ENCODE peak calls at places on chromosomes 11 and 22, in ten cellular contexts. R, N, J, O, G, M, Q, W, S and T are unnamed samples.

GRCh38 chr22:50567721-50568252 is 5.1 kb upstream of the SYCE3 start:
- DNase-seq in M (no peak), S (no peak), N (no peak), O (no peak), Q (peak), W (no peak), G (peak), J (no peak), R (no peak), T (no peak)

GRCh38 chr22:17969732-17970131 is 54.6 kb downstream of the MICAL3 start:
- DNase-seq in W (peak), Q (no peak), R (peak), O (peak), G (no peak), M (no peak), N (no peak), J (no peak), S (no peak), T (no peak)

GRCh38 chr11:12824281-12825041 is 150.2 kb downstream of the TEAD1 start:
- DNase-seq in G (no peak), N (no peak), R (no peak), M (no peak), J (peak), W (no peak), Q (no peak), S (no peak), O (peak), T (no peak)

GRCh38 chr11:114169321-114169749 is 109.8 kb downstream of the ZBTB16 start:
- DNase-seq in O (no peak), R (peak), J (no peak), G (no peak), M (no peak), S (no peak), W (no peak), N (no peak), Q (no peak), T (peak)

GRCh38 chr11:9859491-9860305 is 195.8 kb downstream of the SWAP70 start:
- DNase-seq in N (no peak), G (no peak), Q (no peak), R (no peak), J (no peak), O (no peak), W (peak), S (no peak), M (no peak), T (no peak)

GRCh38 chr11:86274999-86275398 is 27.0 kb upstream of the HIKESHI start:
- DNase-seq in Q (no peak), S (no peak), N (no peak), R (no peak), W (no peak), O (no peak), J (no peak), M (no peak), G (no peak), T (no peak)

GRCh38 chr11:118621071-118621815 is 13.8 kb downstream of the PHLDB1 start:
- DNase-seq in N (peak), J (peak), M (peak), G (peak), R (peak), W (peak), Q (peak), O (peak), S (peak), T (peak)

GRCh38 chr22:50360578-50360977 is 17.5 kb downstream of the PPP6R2 start:
- DNase-seq in N (no peak), W (no peak), R (no peak), G (no peak), J (no peak), M (no peak), Q (no peak), S (no peak), O (no peak), T (no peak)

GRCh38 chr11:35486934-35487333 is 38.5 kb downstream of the PAMR1 start:
- DNase-seq in M (no peak), R (no peak), Q (no peak), J (peak), S (no peak), G (no peak), O (no peak), W (no peak), N (no peak), T (no peak)

GRCh38 chr11:66676931-66677598 is 622 bp downstream of the RBM4B start:
- DNase-seq in S (no peak), W (peak), M (no peak), J (no peak), Q (no peak), N (no peak), R (peak), G (no peak), O (no peak), T (no peak)

GRCh38 chr11:93143800-93144199 is 54.0 kb downstream of the SLC36A4 start:
- DNase-seq in J (no peak), O (no peak), G (no peak), R (no peak), Q (no peak), N (no peak), S (no peak), W (peak), M (no peak), T (no peak)

DNA sequence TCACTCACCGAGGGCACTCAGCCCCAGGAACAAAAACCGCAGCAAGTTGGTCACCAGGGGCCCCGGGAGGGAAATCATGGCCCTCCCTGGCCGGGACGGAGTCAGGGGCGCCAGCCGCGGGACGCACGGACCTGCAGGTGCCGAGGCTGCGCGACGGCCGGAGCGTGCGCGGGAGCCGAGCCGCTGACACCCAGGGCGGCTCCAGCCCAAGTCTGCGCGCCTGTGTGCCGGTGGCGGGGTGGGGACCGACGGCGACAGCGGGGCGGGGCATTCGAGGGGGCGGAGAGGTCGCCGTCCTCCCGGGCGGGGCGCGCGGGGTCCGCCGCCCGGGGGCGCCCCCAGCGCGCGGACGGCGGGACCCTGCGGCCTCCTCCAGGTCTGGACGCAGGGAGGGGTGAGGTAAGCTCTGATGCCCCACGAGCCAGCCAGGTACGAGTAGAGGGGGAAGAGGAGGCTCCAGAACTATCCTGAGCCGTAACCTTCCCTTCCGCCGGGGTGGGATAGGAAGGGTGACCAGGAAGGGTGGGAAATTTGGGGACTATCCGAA is at the start of gene ESAM:
- DNase-seq in O (no peak), G (peak), Q (no peak), N (peak), W (no peak), J (peak), M (no peak), S (no peak), R (no peak), T (peak)
- TF ChIP-seq POLR2A in O (no peak), G (peak), Q (no peak), N (no peak), W (no peak), J (no peak), M (no peak), S (no peak), R (peak), T (no peak)

GRCh38 chr11:120950880-120951279 is 73.0 kb upstream of the TBCEL start:
- DNase-seq in J (no peak), O (no peak), G (no peak), Q (no peak), N (no peak), R (no peak), W (no peak), M (no peak), S (no peak), T (no peak)

GRCh38 chr11:120940297-120940847 is 83.5 kb upstream of the TBCEL start:
- DNase-seq in R (no peak), Q (no peak), M (no peak), G (no peak), O (no peak), W (peak), J (no peak), N (no peak), S (no peak), T (no peak)

GRCh38 chr11:120941000-120941399 is 82.9 kb upstream of the TBCEL start:
- DNase-seq in G (no peak), S (no peak), O (no peak), Q (no peak), J (no peak), N (no peak), R (no peak), W (no peak), M (no peak), T (no peak)

GRCh38 chr11:120942701-120943100 is 81.2 kb upstream of the TBCEL start:
- DNase-seq in S (no peak), Q (no peak), R (no peak), M (no peak), W (no peak), O (no peak), N (no peak), G (no peak), J (no peak), T (no peak)

GRCh38 chr11:120945042-120945441 is 78.9 kb upstream of the TBCEL start:
- DNase-seq in M (no peak), N (no peak), W (no peak), O (no peak), R (no peak), G (no peak), S (no peak), J (no peak), Q (no peak), T (no peak)
- TF ChIP-seq CTCF in M (no peak), N (no peak), W (peak), O (no peak), R (no peak), G (no peak), S (peak), J (no peak), Q (peak), T (no peak)

GRCh38 chr11:30465192-30465591 is 121.0 kb downstream of the MPPED2 start:
- DNase-seq in S (no peak), M (no peak), G (no peak), J (no peak), O (no peak), W (no peak), R (no peak), N (no peak), Q (no peak), T (no peak)

GRCh38 chr11:30465623-30466022 is 120.5 kb downstream of the MPPED2 start:
- DNase-seq in O (no peak), R (no peak), W (no peak), G (no peak), Q (no peak), N (no peak), J (no peak), M (no peak), S (no peak), T (no peak)

GRCh38 chr11:30458541-30458940 is 127.6 kb downstream of the MPPED2 start:
- DNase-seq in S (no peak), W (no peak), M (no peak), N (no peak), R (no peak), O (no peak), J (no peak), G (no peak), Q (no peak), T (no peak)

GRCh38 chr11:30459821-30460220 is 126.3 kb downstream of the MPPED2 start:
- DNase-seq in N (no peak), M (no peak), R (no peak), G (no peak), O (no peak), W (no peak), Q (no peak), S (no peak), J (no peak), T (no peak)

DNA sequence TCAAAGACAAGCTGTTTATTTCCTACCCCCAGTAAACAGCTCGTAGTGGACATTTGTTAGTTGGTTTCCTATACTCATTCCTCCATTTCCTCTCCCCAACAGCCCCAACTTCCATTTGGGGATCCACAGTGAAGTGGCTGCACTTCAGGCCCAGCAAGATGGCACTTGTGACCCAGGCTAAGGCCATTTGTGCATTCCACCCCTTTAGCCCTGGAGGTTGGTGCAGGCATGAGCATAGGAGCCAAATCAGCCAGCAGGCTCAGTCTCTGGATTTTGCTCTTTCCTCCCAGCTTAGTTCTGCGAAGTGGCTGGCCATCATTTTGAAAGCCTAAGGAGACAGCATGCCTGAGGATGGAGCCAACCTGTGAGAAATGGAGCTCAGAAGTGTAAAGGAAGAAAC is 122.9 kb downstream of the MPPED2 start:
- DNase-seq in O (no peak), Q (no peak), G (no peak), S (no peak), W (no peak), J (no peak), M (no peak), R (no peak), N (no peak), T (no peak)
- TF ChIP-seq POLR2A in O (no peak), Q (no peak), G (no peak), S (no peak), W (no peak), J (no peak), M (no peak), R (no peak), N (no peak), T (no peak)

GRCh38 chr11:36793542-36793926 is 195.5 kb upstream of the RAG2 start:
- DNase-seq in R (no peak), J (no peak), N (no peak), Q (no peak), O (peak), M (no peak), W (no peak), S (no peak), G (no peak), T (no peak)
- TF ChIP-seq CTCF in R (no peak), J (no peak), N (no peak), Q (no peak), O (no peak), M (no peak), W (no peak), S (peak), G (no peak), T (no peak)

GRCh38 chr11:23749762-23750430 is 747.0 kb upstream of the LUZP2 start:
- DNase-seq in N (no peak), S (no peak), J (no peak), G (no peak), O (no peak), M (no peak), R (no peak), Q (no peak), W (no peak), T (no peak)
- TF ChIP-seq POLR2A in N (no peak), S (no peak), J (no peak), G (no peak), O (no peak), M (no peak), R (no peak), Q (no peak), W (no peak), T (no peak)

GRCh38 chr11:44605068-44605708 is 39.7 kb downstream of the CD82 start:
- DNase-seq in J (no peak), N (no peak), G (no peak), Q (no peak), S (no peak), M (no peak), R (no peak), O (no peak), W (no peak), T (no peak)
- TF ChIP-seq CTCF in J (no peak), N (no peak), G (no peak), Q (no peak), S (no peak), M (no peak), R (no peak), O (no peak), W (no peak), T (no peak)

GRCh38 chr11:2313051-2313951 is 11.5 kb downstream of the TSPAN32 start:
- DNase-seq in R (no peak), Q (peak), O (no peak), J (no peak), M (no peak), G (peak), N (no peak), W (no peak), S (no peak), T (peak)

GRCh38 chr11:2314136-2314524 is 12.3 kb downstream of the TSPAN32 start:
- DNase-seq in Q (no peak), W (no peak), G (no peak), N (no peak), J (no peak), M (no peak), O (no peak), R (no peak), S (no peak), T (no peak)

GRCh38 chr11:2311456-2312201 is 9.8 kb downstream of the TSPAN32 start:
- DNase-seq in O (no peak), S (no peak), Q (no peak), G (no peak), M (no peak), R (no peak), N (no peak), J (no peak), W (no peak), T (no peak)

GRCh38 chr11:2310786-2311455 is 9.1 kb downstream of the TSPAN32 start:
- DNase-seq in N (no peak), R (no peak), W (no peak), M (no peak), Q (no peak), O (no peak), J (no peak), S (no peak), G (no peak), T (peak)

DNA sequence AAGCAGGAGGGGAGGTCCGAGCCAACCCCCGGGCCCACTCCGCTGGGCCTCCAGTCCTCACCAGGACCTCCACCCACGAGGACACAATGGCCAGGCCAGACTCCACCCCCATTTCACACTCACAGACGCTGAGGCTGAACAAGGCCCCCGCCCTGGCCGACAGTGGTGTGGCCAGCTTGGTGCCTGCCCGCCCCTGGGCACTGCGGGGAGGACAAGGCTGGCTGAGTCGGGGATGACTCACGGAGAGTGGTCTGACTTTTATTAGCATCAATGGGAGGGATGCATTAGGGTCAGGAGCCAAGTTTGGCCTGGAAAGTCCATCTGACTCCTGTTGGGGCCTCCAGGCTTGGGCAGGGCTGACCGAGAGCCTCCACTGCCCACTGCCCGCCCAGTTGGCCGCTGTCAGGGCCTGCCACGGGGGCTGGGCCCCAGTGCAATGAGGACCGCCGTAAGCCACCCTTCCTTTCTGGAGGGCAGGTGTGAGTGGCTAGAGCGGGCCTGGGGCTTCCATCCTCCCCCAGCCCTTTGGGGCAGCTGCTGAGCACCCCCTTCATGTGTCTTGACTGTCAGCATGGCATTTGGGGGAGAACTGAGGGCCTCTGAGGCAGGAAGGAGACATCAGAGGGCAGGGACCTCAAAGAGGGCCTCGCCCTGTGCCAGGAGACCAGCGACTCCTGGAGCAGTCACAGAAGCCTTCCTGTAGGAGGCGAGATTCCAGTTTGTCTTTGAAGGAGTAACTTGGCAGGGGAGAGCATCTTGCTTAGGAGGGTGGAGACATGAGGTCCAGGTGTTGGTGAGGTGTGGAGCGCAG is 10.6 kb downstream of the TSPAN32 start:
- DNase-seq in S (no peak), M (no peak), N (peak), G (no peak), W (peak), R (no peak), Q (peak), O (no peak), J (no peak), T (peak)
- TF ChIP-seq POLR2A in S (no peak), M (no peak), N (no peak), G (no peak), W (no peak), R (no peak), Q (no peak), O (no peak), J (no peak), T (no peak)

GRCh38 chr11:59284773-59285129 is 72.0 kb upstream of the MPEG1 start:
- DNase-seq in R (no peak), W (no peak), Q (no peak), J (no peak), M (no peak), O (no peak), G (no peak), N (no peak), S (no peak), T (no peak)

GRCh38 chr11:59285716-59286260 is 72.9 kb upstream of the OR5AN1 start:
- DNase-seq in G (no peak), M (no peak), Q (no peak), R (no peak), J (no peak), S (no peak), N (no peak), O (no peak), W (no peak), T (no peak)

GRCh38 chr11:59283825-59284772 is 71.4 kb upstream of the MPEG1 start:
- DNase-seq in J (peak), N (peak), G (peak), M (peak), W (peak), O (peak), R (peak), S (peak), Q (no peak), T (no peak)

GRCh38 chr11:59283311-59283710 is 70.6 kb upstream of the MPEG1 start:
- DNase-seq in Q (no peak), G (no peak), W (no peak), S (no peak), J (no peak), M (no peak), N (no peak), R (no peak), O (no peak), T (no peak)

GRCh38 chr11:59281177-59281576 is 68.5 kb upstream of the MPEG1 start:
- DNase-seq in G (no peak), J (no peak), M (no peak), N (no peak), S (no peak), R (no peak), O (no peak), Q (no peak), W (no peak), T (no peak)
- TF ChIP-seq CTCF in G (no peak), J (no peak), M (no peak), N (no peak), S (peak), R (no peak), O (no peak), Q (no peak), W (no peak), T (no peak)

GRCh38 chr11:65540290-65541092 is 15.6 kb downstream of the SCYL1 start:
- DNase-seq in W (peak), J (peak), G (peak), S (peak), Q (peak), R (peak), N (peak), M (peak), O (peak), T (peak)
- TF ChIP-seq POLR2A in W (no peak), J (no peak), G (no peak), S (no peak), Q (no peak), R (peak), N (no peak), M (peak), O (peak), T (no peak)

DNA sequence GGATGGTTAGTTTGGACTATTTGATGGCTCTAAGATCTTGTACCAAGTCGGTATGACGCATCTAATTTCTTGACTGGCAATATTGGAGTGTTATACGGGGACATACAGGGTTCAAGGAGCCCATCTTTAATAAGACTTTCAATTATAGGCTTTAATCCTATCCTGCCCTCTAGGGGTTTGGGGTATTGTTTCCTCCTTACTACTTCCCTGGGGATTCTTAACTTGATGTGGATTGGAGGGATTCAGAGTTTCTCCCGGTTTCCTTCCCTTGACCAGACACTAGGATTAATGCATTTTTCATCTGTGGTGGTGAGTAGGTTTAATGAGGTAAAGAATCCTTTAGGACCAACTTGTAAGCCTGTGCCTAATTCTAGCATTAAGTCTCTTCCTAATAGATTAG is 18.8 kb downstream of the CYP2D6 start:
- DNase-seq in M (no peak), N (no peak), O (no peak), W (no peak), S (no peak), R (no peak), J (no peak), G (no peak), Q (no peak), T (no peak)
- TF ChIP-seq CTCF in M (no peak), N (no peak), O (no peak), W (no peak), S (peak), R (no peak), J (no peak), G (no peak), Q (no peak), T (no peak)